ENCODE peak calls at places on chromosomes 4 and X, in seven cellular contexts. Z, C, V, S, Y, K and D are unnamed samples.

GRCh38 chr4:1567519-1567807 is 116.7 kb downstream of the FAM53A start:
- DNase-seq in Z (no peak), C (no peak), V (no peak), S (no peak), Y (no peak), K (no peak), D (no peak)

GRCh38 chrX:31209005-31209612 is 137.3 kb upstream of the FTHL17 start:
- DNase-seq in Z (peak), C (no peak), V (peak), S (no peak), Y (no peak), K (no peak), D (peak)

GRCh38 chrX:47585273-47585672 is 3.0 kb downstream of the TIMP1 start:
- DNase-seq in Z (no peak), C (no peak), V (no peak), S (no peak), Y (no peak), K (no peak), D (no peak)

GRCh38 chr4:184094532-184095192 is 123.0 kb downstream of the ENPP6 start:
- DNase-seq in Z (no peak), C (no peak), V (no peak), S (no peak), Y (no peak), K (no peak), D (no peak)

GRCh38 chr4:149145803-149146202 is 669.8 kb downstream of the IQCM start:
- DNase-seq in Z (peak), C (no peak), V (no peak), S (peak), Y (no peak), K (no peak), D (no peak)

GRCh38 chrX:7110821-7111276 is 36.7 kb upstream of the STS start:
- DNase-seq in Z (peak), C (no peak), V (no peak), S (no peak), Y (no peak), K (no peak), D (peak)

GRCh38 chr4:80134936-80135701 is 62.1 kb upstream of the ANTXR2 start:
- DNase-seq in Z (no peak), C (no peak), V (no peak), S (no peak), Y (no peak), K (peak), D (peak)

GRCh38 chrX:40154229-40154852 is 56.6 kb upstream of the BCOR start:
- DNase-seq in Z (peak), C (no peak), V (peak), S (no peak), Y (peak), K (peak), D (no peak)

GRCh38 chrX:43000121-43000520 is 222.2 kb upstream of the PPP1R2C start:
- DNase-seq in Z (no peak), C (no peak), V (peak), S (no peak), Y (no peak), K (no peak), D (peak)

GRCh38 chrX:135974279-135974856 is 580 bp upstream of the MMGT1 start:
- DNase-seq in Z (peak), C (peak), V (peak), S (no peak), Y (peak), K (peak), D (peak)

GRCh38 chrX:45712067-45712466 is 511.4 kb upstream of the DIPK2B start:
- DNase-seq in Z (peak), C (no peak), V (no peak), S (peak), Y (no peak), K (no peak), D (peak)

GRCh38 chr4:153750197-153750817 is 9.5 kb downstream of the RNF175 start:
- DNase-seq in Z (peak), C (peak), V (peak), S (peak), Y (peak), K (peak), D (peak)

GRCh38 chr4:110848787-110849186 is 225.9 kb upstream of the PITX2 start:
- DNase-seq in Z (no peak), C (no peak), V (no peak), S (no peak), Y (no peak), K (no peak), D (no peak)

GRCh38 chr4:53541577-53542206 is 49.6 kb downstream of the LNX1 start:
- DNase-seq in Z (peak), C (no peak), V (peak), S (peak), Y (no peak), K (no peak), D (peak)

GRCh38 chr4:155040031-155040430 is 168.4 kb upstream of the NPY2R start:
- DNase-seq in Z (no peak), C (no peak), V (no peak), S (no peak), Y (no peak), K (no peak), D (no peak)